ENCODE peak calls at places on chromosomes 3 and 15, in five cellular contexts. One of them, this sample, is unnamed.

GRCh38 chr3:100913870-100914654 is 79.2 kb downstream of the ABI3BP start:
- DNase-seq in SK-N-DZ: no peak
- DNase-seq in activated CD8-positive, alpha-beta memory T cell treated with anti-CD3 and anti-CD28 coated beads for 24 hours: no peak
- DNase-seq in HCT116: no peak
- DNase-seq in stimulated activated CD4-positive, alpha-beta T cell treated with anti-CD3 and anti-CD28 coated beads, Interleukin-2, amount 100 ng/mL, for 48 hours: no peak
- DNase-seq in this sample: peak

GRCh38 chr3:58463181-58463941 is 28.5 kb upstream of the KCTD6 start:
- DNase-seq in activated CD8-positive, alpha-beta memory T cell treated with anti-CD3 and anti-CD28 coated beads for 24 hours: peak
- DNase-seq in SK-N-DZ: peak
- DNase-seq in stimulated activated CD4-positive, alpha-beta T cell treated with anti-CD3 and anti-CD28 coated beads, Interleukin-2, amount 100 ng/mL, for 48 hours: peak
- DNase-seq in HCT116: peak
- DNase-seq in this sample: peak

GRCh38 chr15:81133782-81134461 is at the start of gene CFAP161:
- DNase-seq in activated CD8-positive, alpha-beta memory T cell treated with anti-CD3 and anti-CD28 coated beads for 24 hours: peak
- DNase-seq in stimulated activated CD4-positive, alpha-beta T cell treated with anti-CD3 and anti-CD28 coated beads, Interleukin-2, amount 100 ng/mL, for 48 hours: peak
- DNase-seq in HCT116: peak
- DNase-seq in SK-N-DZ: peak
- DNase-seq in this sample: peak

GRCh38 chr3:185729335-185729715 is 95.5 kb downstream of the IGF2BP2 start:
- DNase-seq in HCT116: no peak
- DNase-seq in activated CD8-positive, alpha-beta memory T cell treated with anti-CD3 and anti-CD28 coated beads for 24 hours: no peak
- DNase-seq in SK-N-DZ: no peak
- DNase-seq in stimulated activated CD4-positive, alpha-beta T cell treated with anti-CD3 and anti-CD28 coated beads, Interleukin-2, amount 100 ng/mL, for 48 hours: no peak
- DNase-seq in this sample: peak

GRCh38 chr15:54644796-54645195 is 551.9 kb downstream of the RSL24D1 start:
- DNase-seq in HCT116: no peak
- DNase-seq in SK-N-DZ: no peak
- DNase-seq in activated CD8-positive, alpha-beta memory T cell treated with anti-CD3 and anti-CD28 coated beads for 24 hours: no peak
- DNase-seq in stimulated activated CD4-positive, alpha-beta T cell treated with anti-CD3 and anti-CD28 coated beads, Interleukin-2, amount 100 ng/mL, for 48 hours: no peak
- DNase-seq in this sample: no peak

GRCh38 chr15:98795980-98796379 is 147.6 kb downstream of the IGF1R start:
- DNase-seq in SK-N-DZ: no peak
- DNase-seq in HCT116: no peak
- DNase-seq in activated CD8-positive, alpha-beta memory T cell treated with anti-CD3 and anti-CD28 coated beads for 24 hours: no peak
- DNase-seq in stimulated activated CD4-positive, alpha-beta T cell treated with anti-CD3 and anti-CD28 coated beads, Interleukin-2, amount 100 ng/mL, for 48 hours: no peak
- DNase-seq in this sample: no peak

GRCh38 chr3:43244694-43245093 is 41.6 kb upstream of the SNRK start:
- DNase-seq in activated CD8-positive, alpha-beta memory T cell treated with anti-CD3 and anti-CD28 coated beads for 24 hours: no peak
- DNase-seq in HCT116: no peak
- DNase-seq in SK-N-DZ: no peak
- DNase-seq in stimulated activated CD4-positive, alpha-beta T cell treated with anti-CD3 and anti-CD28 coated beads, Interleukin-2, amount 100 ng/mL, for 48 hours: no peak
- DNase-seq in this sample: no peak

GRCh38 chr3:10263549-10264363 is 15.5 kb downstream of the TATDN2 start:
- DNase-seq in activated CD8-positive, alpha-beta memory T cell treated with anti-CD3 and anti-CD28 coated beads for 24 hours: peak
- DNase-seq in stimulated activated CD4-positive, alpha-beta T cell treated with anti-CD3 and anti-CD28 coated beads, Interleukin-2, amount 100 ng/mL, for 48 hours: peak
- DNase-seq in SK-N-DZ: no peak
- DNase-seq in HCT116: peak
- DNase-seq in this sample: peak

GRCh38 chr3:134311265-134311664 is 60.6 kb upstream of the RYK start:
- DNase-seq in SK-N-DZ: no peak
- DNase-seq in HCT116: no peak
- DNase-seq in stimulated activated CD4-positive, alpha-beta T cell treated with anti-CD3 and anti-CD28 coated beads, Interleukin-2, amount 100 ng/mL, for 48 hours: no peak
- DNase-seq in activated CD8-positive, alpha-beta memory T cell treated with anti-CD3 and anti-CD28 coated beads for 24 hours: peak
- DNase-seq in this sample: no peak

GRCh38 chr3:54891540-54891897 is 36.3 kb downstream of the LRTM1 start:
- DNase-seq in activated CD8-positive, alpha-beta memory T cell treated with anti-CD3 and anti-CD28 coated beads for 24 hours: no peak
- DNase-seq in SK-N-DZ: no peak
- DNase-seq in stimulated activated CD4-positive, alpha-beta T cell treated with anti-CD3 and anti-CD28 coated beads, Interleukin-2, amount 100 ng/mL, for 48 hours: no peak
- DNase-seq in HCT116: no peak
- DNase-seq in this sample: peak

GRCh38 chr3:49238274-49239127 is 38.5 kb downstream of the C3orf62 start:
- DNase-seq in HCT116: no peak
- DNase-seq in stimulated activated CD4-positive, alpha-beta T cell treated with anti-CD3 and anti-CD28 coated beads, Interleukin-2, amount 100 ng/mL, for 48 hours: no peak
- DNase-seq in SK-N-DZ: peak
- DNase-seq in activated CD8-positive, alpha-beta memory T cell treated with anti-CD3 and anti-CD28 coated beads for 24 hours: no peak
- DNase-seq in this sample: peak

GRCh38 chr15:64895285-64896065 is 16.2 kb upstream of the ANKDD1A start:
- DNase-seq in activated CD8-positive, alpha-beta memory T cell treated with anti-CD3 and anti-CD28 coated beads for 24 hours: peak
- DNase-seq in HCT116: no peak
- DNase-seq in SK-N-DZ: no peak
- DNase-seq in stimulated activated CD4-positive, alpha-beta T cell treated with anti-CD3 and anti-CD28 coated beads, Interleukin-2, amount 100 ng/mL, for 48 hours: no peak
- DNase-seq in this sample: peak

GRCh38 chr15:20644026-20644425 is 102.4 kb upstream of the GOLGA6L6 start:
- DNase-seq in activated CD8-positive, alpha-beta memory T cell treated with anti-CD3 and anti-CD28 coated beads for 24 hours: no peak
- DNase-seq in stimulated activated CD4-positive, alpha-beta T cell treated with anti-CD3 and anti-CD28 coated beads, Interleukin-2, amount 100 ng/mL, for 48 hours: no peak
- DNase-seq in HCT116: no peak
- DNase-seq in SK-N-DZ: no peak
- DNase-seq in this sample: no peak

GRCh38 chr3:16427309-16427965 is 86.1 kb downstream of the RFTN1 start:
- DNase-seq in SK-N-DZ: no peak
- DNase-seq in activated CD8-positive, alpha-beta memory T cell treated with anti-CD3 and anti-CD28 coated beads for 24 hours: no peak
- DNase-seq in HCT116: no peak
- DNase-seq in stimulated activated CD4-positive, alpha-beta T cell treated with anti-CD3 and anti-CD28 coated beads, Interleukin-2, amount 100 ng/mL, for 48 hours: no peak
- DNase-seq in this sample: peak

GRCh38 chr3:16309558-16309957 is 44.5 kb downstream of the OXNAD1 start:
- DNase-seq in activated CD8-positive, alpha-beta memory T cell treated with anti-CD3 and anti-CD28 coated beads for 24 hours: no peak
- DNase-seq in SK-N-DZ: no peak
- DNase-seq in HCT116: peak
- DNase-seq in stimulated activated CD4-positive, alpha-beta T cell treated with anti-CD3 and anti-CD28 coated beads, Interleukin-2, amount 100 ng/mL, for 48 hours: no peak
- DNase-seq in this sample: peak

GRCh38 chr3:175163686-175164085 is 304.6 kb downstream of the NAALADL2 start:
- DNase-seq in SK-N-DZ: no peak
- DNase-seq in activated CD8-positive, alpha-beta memory T cell treated with anti-CD3 and anti-CD28 coated beads for 24 hours: no peak
- DNase-seq in HCT116: no peak
- DNase-seq in stimulated activated CD4-positive, alpha-beta T cell treated with anti-CD3 and anti-CD28 coated beads, Interleukin-2, amount 100 ng/mL, for 48 hours: no peak
- DNase-seq in this sample: no peak

GRCh38 chr3:187368765-187369450 is 723 bp downstream of the RTP4 start:
- DNase-seq in activated CD8-positive, alpha-beta memory T cell treated with anti-CD3 and anti-CD28 coated beads for 24 hours: no peak
- DNase-seq in HCT116: no peak
- DNase-seq in stimulated activated CD4-positive, alpha-beta T cell treated with anti-CD3 and anti-CD28 coated beads, Interleukin-2, amount 100 ng/mL, for 48 hours: no peak
- DNase-seq in SK-N-DZ: no peak
- DNase-seq in this sample: no peak

GRCh38 chr15:80455668-80456442 is 51.7 kb downstream of the ARNT2 start:
- DNase-seq in activated CD8-positive, alpha-beta memory T cell treated with anti-CD3 and anti-CD28 coated beads for 24 hours: peak
- DNase-seq in stimulated activated CD4-positive, alpha-beta T cell treated with anti-CD3 and anti-CD28 coated beads, Interleukin-2, amount 100 ng/mL, for 48 hours: peak
- DNase-seq in SK-N-DZ: peak
- DNase-seq in HCT116: peak
- DNase-seq in this sample: peak

GRCh38 chr3:47034868-47035489 is 55.5 kb downstream of the NBEAL2 start:
- DNase-seq in SK-N-DZ: no peak
- DNase-seq in stimulated activated CD4-positive, alpha-beta T cell treated with anti-CD3 and anti-CD28 coated beads, Interleukin-2, amount 100 ng/mL, for 48 hours: no peak
- DNase-seq in activated CD8-positive, alpha-beta memory T cell treated with anti-CD3 and anti-CD28 coated beads for 24 hours: no peak
- DNase-seq in HCT116: no peak
- DNase-seq in this sample: no peak

GRCh38 chr3:23669541-23670255 is 136.1 kb upstream of the UBE2E1 start:
- DNase-seq in SK-N-DZ: no peak
- DNase-seq in stimulated activated CD4-positive, alpha-beta T cell treated with anti-CD3 and anti-CD28 coated beads, Interleukin-2, amount 100 ng/mL, for 48 hours: no peak
- DNase-seq in HCT116: peak
- DNase-seq in activated CD8-positive, alpha-beta memory T cell treated with anti-CD3 and anti-CD28 coated beads for 24 hours: no peak
- DNase-seq in this sample: no peak

GRCh38 chr15:78177447-78177873 is 28.3 kb downstream of the IDH3A start:
- DNase-seq in stimulated activated CD4-positive, alpha-beta T cell treated with anti-CD3 and anti-CD28 coated beads, Interleukin-2, amount 100 ng/mL, for 48 hours: peak
- DNase-seq in SK-N-DZ: peak
- DNase-seq in activated CD8-positive, alpha-beta memory T cell treated with anti-CD3 and anti-CD28 coated beads for 24 hours: no peak
- DNase-seq in HCT116: peak
- DNase-seq in this sample: peak

GRCh38 chr3:46913644-46914043 is 36.1 kb downstream of the PTH1R start:
- DNase-seq in HCT116: no peak
- DNase-seq in stimulated activated CD4-positive, alpha-beta T cell treated with anti-CD3 and anti-CD28 coated beads, Interleukin-2, amount 100 ng/mL, for 48 hours: no peak
- DNase-seq in activated CD8-positive, alpha-beta memory T cell treated with anti-CD3 and anti-CD28 coated beads for 24 hours: no peak
- DNase-seq in SK-N-DZ: no peak
- DNase-seq in this sample: peak